ENCODE peak calls at places on chromosomes 5 and 9, in five cellular contexts. A, L, D, V and I are unnamed samples.

GRCh38 chr9:81490605-81491331 is 198.6 kb downstream of the TLE1 start:
- DNase-seq in A (no peak), L (peak), D (no peak), V (no peak), I (no peak)

GRCh38 chr5:112156211-112156610 is 262.9 kb downstream of the EPB41L4A start:
- DNase-seq in A (no peak), L (no peak), D (no peak), V (no peak), I (no peak)

GRCh38 chr5:176609724-176610429 is at the start of gene GPRIN1:
- DNase-seq in A (peak), L (peak), D (peak), V (peak), I (peak)

GRCh38 chr5:172173771-172174170 is 14.3 kb downstream of the STK10 start:
- DNase-seq in A (peak), L (peak), D (no peak), V (no peak), I (no peak)

GRCh38 chr5:56476487-56476856 is 243.3 kb upstream of the ANKRD55 start:
- DNase-seq in A (no peak), L (no peak), D (no peak), V (no peak), I (no peak)

GRCh38 chr9:93316726-93317494 is 133.0 kb downstream of the WNK2 start:
- DNase-seq in A (no peak), L (no peak), D (no peak), V (no peak), I (no peak)

GRCh38 chr9:115999498-115999897 is 154.1 kb upstream of the PAPPA start:
- DNase-seq in A (no peak), L (peak), D (no peak), V (no peak), I (no peak)

GRCh38 chr5:1952456-1953099 is 69.9 kb upstream of the IRX4 start:
- DNase-seq in A (no peak), L (no peak), D (no peak), V (no peak), I (no peak)

GRCh38 chr9:121206516-121207370 is 5.1 kb upstream of the RAB14 start:
- DNase-seq in A (no peak), L (peak), D (no peak), V (no peak), I (no peak)

GRCh38 chr5:139746691-139747582 is 48.7 kb upstream of the PSD2 start:
- DNase-seq in A (no peak), L (no peak), D (peak), V (peak), I (peak)

GRCh38 chr9:134778841-134779411 is 101.7 kb upstream of the FCN2 start:
- DNase-seq in A (no peak), L (peak), D (peak), V (no peak), I (no peak)

GRCh38 chr5:56620903-56621680 is 194.3 kb upstream of the MAP3K1 start:
- DNase-seq in A (no peak), L (peak), D (no peak), V (no peak), I (no peak)

GRCh38 chr5:113367586-113367985 is 67.2 kb downstream of the TSSK1B start:
- DNase-seq in A (no peak), L (no peak), D (peak), V (no peak), I (no peak)

GRCh38 chr9:112203536-112203935 is 28.4 kb upstream of the SUSD1 start:
- DNase-seq in A (no peak), L (peak), D (no peak), V (no peak), I (no peak)

GRCh38 chr5:135567661-135568060 is 11.1 kb downstream of the CXCL14 start:
- DNase-seq in A (no peak), L (no peak), D (no peak), V (no peak), I (no peak)

GRCh38 chr5:137688248-137688840 is 47.5 kb downstream of the KLHL3 start:
- DNase-seq in A (no peak), L (no peak), D (no peak), V (no peak), I (no peak)

GRCh38 chr9:15834541-15834940 is 281.7 kb downstream of the CCDC171 start:
- DNase-seq in A (no peak), L (peak), D (peak), V (no peak), I (no peak)